ENCODE peak calls at places on chromosomes 12 and 14, in four cellular contexts. N, M, J and F are unnamed samples.

GRCh38 chr12:99043319-99043914 is 398.3 kb downstream of the APAF1 start:
- DNase-seq in N (peak; percentile 74), J (peak; percentile 37), M (peak; percentile 52), F (peak; percentile 57)

GRCh38 chr12:106919910-106920544 is 35.7 kb upstream of the TMEM263 start:
- DNase-seq in J (no peak), N (peak; percentile 30), M (no peak), F (no peak)

GRCh38 chr14:22303589-22304195 is 285.3 kb downstream of the DAD1 start:
- DNase-seq in J (no peak), M (no peak), N (no peak), F (no peak)

GRCh38 chr14:68320495-68320894 is 472.4 kb downstream of the ZFP36L1 start:
- DNase-seq in M (no peak), N (no peak), J (no peak), F (no peak)

GRCh38 chr12:42129595-42130204 is 15.0 kb downstream of the GXYLT1 start:
- DNase-seq in N (peak; percentile 60), M (no peak), J (peak; percentile 13), F (peak; percentile 76)

GRCh38 chr12:110355080-110355479 is 48.4 kb downstream of the ANAPC7 start:
- DNase-seq in J (no peak), M (no peak), N (no peak), F (no peak)

GRCh38 chr12:27550653-27550975 is 26.6 kb downstream of the PPFIBP1 start:
- DNase-seq in J (no peak), N (no peak), M (no peak), F (no peak)

GRCh38 chr14:29584992-29585391 is 342.7 kb downstream of the PRKD1 start:
- DNase-seq in N (peak; percentile 69), J (peak; percentile 8), M (peak; percentile 44), F (peak; percentile 80)

GRCh38 chr12:114319422-114319821 is 86.5 kb downstream of the TBX5 start:
- DNase-seq in J (no peak), N (peak; percentile 6), M (no peak), F (no peak)

GRCh38 chr12:102454808-102455760 is 25.3 kb downstream of the IGF1 start:
- DNase-seq in J (peak; percentile 19), N (peak; percentile 46), M (no peak), F (peak; percentile 50)

GRCh38 chr14:100049220-100049619 is 16.0 kb upstream of the EVL start:
- DNase-seq in M (no peak), J (no peak), N (no peak), F (no peak)

GRCh38 chr14:90375934-90376333 is 20.9 kb upstream of the CALM1 start:
- DNase-seq in N (no peak), J (no peak), M (no peak), F (no peak)

GRCh38 chr14:23159516-23159915 is 23.9 kb downstream of the SLC7A8 start:
- DNase-seq in M (no peak), J (no peak), N (no peak), F (no peak)

GRCh38 chr12:79527498-79527897 is 163.3 kb downstream of the PAWR start:
- DNase-seq in N (no peak), J (no peak), M (no peak), F (no peak)

GRCh38 chr12:65758401-65758800 is 65.9 kb upstream of the HMGA2 start:
- DNase-seq in J (no peak), M (no peak), N (no peak), F (no peak)

GRCh38 chr12:96420255-96420930 is 20.2 kb upstream of the CDK17 start:
- DNase-seq in N (no peak), M (no peak), J (no peak), F (no peak)

GRCh38 chr12:81800298-81801148 is 41.4 kb upstream of the PPFIA2 start:
- DNase-seq in M (no peak), J (no peak), N (no peak), F (no peak)

GRCh38 chr12:22409071-22409951 is 74.8 kb upstream of the ST8SIA1 start:
- DNase-seq in M (no peak), N (peak; percentile 5), J (no peak), F (no peak)

GRCh38 chr14:41606249-41607118 is at the start of gene LRFN5:
- DNase-seq in M (peak; percentile 66), N (no peak), J (no peak), F (peak; percentile 54)

GRCh38 chr12:8947737-8948136 is 1.7 kb downstream of the M6PR start:
- DNase-seq in M (no peak), J (no peak), N (no peak), F (no peak)

GRCh38 chr14:68211421-68211820 is 391.8 kb downstream of the RAD51B start:
- DNase-seq in M (no peak), N (no peak), J (no peak), F (no peak)

GRCh38 chr14:50542941-50543418 is 10.6 kb upstream of the MAP4K5 start:
- DNase-seq in N (peak; percentile 67), M (no peak), J (peak; percentile 20), F (no peak)

GRCh38 chr12:116609715-116610114 is 50.5 kb downstream of the MAP1LC3B2 start:
- DNase-seq in M (no peak), N (no peak), J (no peak), F (no peak)

GRCh38 chr14:85702937-85703336 is 173.0 kb downstream of the FLRT2 start:
- DNase-seq in M (no peak), J (no peak), N (no peak), F (no peak)

GRCh38 chr12:95815635-95816212 is 25.2 kb upstream of the NTN4 start:
- DNase-seq in J (no peak), M (no peak), N (no peak), F (no peak)

GRCh38 chr14:101222362-101223090 is 319.0 kb upstream of the RTL1 start:
- DNase-seq in N (no peak), J (no peak), M (no peak), F (no peak)

GRCh38 chr12:10722502-10722904 is 620 bp downstream of the YBX3 start:
- DNase-seq in M (peak; percentile 76), N (peak; percentile 60), J (peak; percentile 43), F (peak; percentile 67)

GRCh38 chr12:121668750-121669524 is 517 bp downstream of the MORN3 start:
- DNase-seq in J (peak; percentile 33), N (peak; percentile 34), M (peak; percentile 63), F (no peak)

GRCh38 chr12:14018080-14018479 is 36.7 kb upstream of the GRIN2B start:
- DNase-seq in N (no peak), M (no peak), J (no peak), F (no peak)

GRCh38 chr12:124980098-124980892 is 8.6 kb downstream of the DHX37 start:
- DNase-seq in J (no peak), N (no peak), M (no peak), F (no peak)

GRCh38 chr14:21525995-21526671 is at the start of gene SALL2:
- DNase-seq in N (peak; percentile 83), M (peak; percentile 85), J (peak; percentile 71), F (peak; percentile 72)

GRCh38 chr12:97968641-97969171 is 506.1 kb downstream of the RMST start:
- DNase-seq in M (no peak), N (no peak), J (no peak), F (no peak)

GRCh38 chr14:74836251-74836957 is 39.5 kb downstream of the PROX2 start:
- DNase-seq in N (no peak), J (no peak), M (no peak), F (no peak)

GRCh38 chr12:24728366-24728765 is 220.5 kb downstream of the BCAT1 start:
- DNase-seq in N (no peak), J (no peak), M (no peak), F (no peak)

GRCh38 chr12:130070017-130070653 is 92.1 kb upstream of the FZD10 start:
- DNase-seq in J (no peak), M (peak; percentile 37), N (peak; percentile 44), F (peak; percentile 54)

GRCh38 chr12:9961106-9961505 is 10.1 kb upstream of the CLEC12A start:
- DNase-seq in N (no peak), J (no peak), M (no peak), F (no peak)

GRCh38 chr14:49287004-49287403 is 299.2 kb downstream of the RPS29 start:
- DNase-seq in M (no peak), J (no peak), N (no peak), F (no peak)

GRCh38 chr12:89893972-89894706 is 185.5 kb upstream of the ATP2B1 start:
- DNase-seq in N (no peak), J (no peak), M (no peak), F (no peak)

GRCh38 chr14:23300687-23301223 is 1.9 kb downstream of the PPP1R3E start:
- DNase-seq in M (peak; percentile 59), J (peak; percentile 51), N (peak; percentile 35), F (peak; percentile 75)

GRCh38 chr12:1523046-1523445 is 71.3 kb downstream of the FBXL14 start:
- DNase-seq in M (no peak), N (no peak), J (no peak), F (no peak)

DNA sequence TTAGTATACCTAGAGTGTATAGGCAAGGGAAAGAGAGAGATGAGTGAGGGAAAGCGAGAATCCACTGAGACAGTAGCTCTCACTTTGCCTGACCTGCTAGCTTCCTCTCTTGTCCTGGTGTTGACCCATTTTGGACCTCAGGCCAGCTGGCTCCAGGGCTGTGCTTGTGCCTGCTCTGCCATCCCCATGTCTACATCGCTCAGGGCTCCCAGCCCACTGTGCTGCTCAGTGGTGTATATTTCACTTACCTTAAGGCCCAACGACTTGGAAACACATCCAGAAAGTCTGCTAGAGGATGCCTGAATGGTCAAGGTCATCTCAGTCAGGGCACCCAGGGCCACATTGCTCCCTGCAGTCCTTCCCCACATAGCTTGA is 964 bp upstream of the SERPINA4 start:
- DNase-seq in N (no peak), J (no peak), M (no peak), F (no peak)
- TF ChIP-seq CTCF in N (no peak), J (no peak), M (no peak), F (no peak)

GRCh38 chr14:105065280-105066228 is at the start of gene GPR132:
- DNase-seq in M (no peak), N (peak; percentile 75), J (peak; percentile 76), F (peak; percentile 44)
- TF ChIP-seq POLR2A in M (no peak), N (no peak), J (peak; percentile 76), F (peak; percentile 24)

DNA sequence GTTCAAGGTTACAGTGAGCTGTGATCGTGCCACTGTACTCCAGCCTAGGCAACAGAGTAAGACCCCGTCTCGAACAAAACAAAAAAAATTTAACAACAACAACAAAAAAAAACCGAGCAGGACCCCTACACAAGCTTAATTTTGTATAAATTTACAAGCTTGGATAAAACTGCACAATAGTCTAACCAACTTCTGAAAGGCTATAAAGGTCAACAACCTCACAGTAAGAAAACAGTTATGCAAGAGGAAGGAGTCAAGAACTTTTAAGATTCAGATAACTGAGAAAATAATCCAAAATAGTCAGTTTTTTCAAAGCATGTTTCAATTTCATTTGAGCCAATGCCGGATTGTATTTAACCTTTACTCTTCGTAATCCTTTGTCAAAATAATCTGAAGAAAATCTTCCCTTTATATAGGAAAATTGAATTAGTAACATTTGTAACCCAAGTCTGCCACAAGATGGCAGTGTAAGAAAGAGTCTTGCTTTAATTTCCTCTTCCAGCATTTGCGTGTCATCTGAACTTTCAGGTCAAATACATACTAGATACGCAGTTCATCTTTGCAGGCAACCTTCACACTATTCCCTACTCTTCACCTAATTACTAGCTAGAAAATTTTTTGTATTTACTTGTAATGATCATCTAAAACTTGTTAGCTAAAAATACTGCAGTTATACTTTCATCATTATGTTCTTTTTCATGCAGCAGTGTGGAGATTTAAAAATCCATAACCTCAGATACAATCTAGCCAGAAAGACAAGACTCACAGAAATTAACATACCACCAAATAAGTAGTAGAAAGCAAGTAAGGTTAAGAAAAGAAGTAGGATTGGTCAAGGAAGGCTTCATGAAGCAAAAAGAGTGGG is 5.8 kb downstream of the CCNB1IP1 start:
- DNase-seq in J (no peak), M (no peak), N (peak; percentile 43), F (peak; percentile 19)
- H3K4me3 ChIP-seq in J (no peak overlapping the region), M (no peak overlapping the region), N (no peak overlapping the region), F (no peak overlapping the region)

GRCh38 chr12:43776498-43776897 is 17.7 kb downstream of the IRAK4 start:
- DNase-seq in N (no peak), M (no peak), J (no peak), F (no peak)
- TF ChIP-seq CTCF in N (peak; percentile 17), M (no peak), J (no peak), F (no peak)

GRCh38 chr12:94650143-94651056 is at the start of gene TMCC3:
- DNase-seq in N (peak; percentile 45), J (peak; percentile 69), M (peak; percentile 75), F (peak; percentile 48)
- TF ChIP-seq POLR2A in N (peak; percentile 7), J (no peak), M (peak; percentile 23), F (peak; percentile 53)